ENCODE peak calls at places on chromosomes 3 and 15, in nine cellular contexts. D, P, M, E, Z, B, K, Y and N are unnamed samples.

GRCh38 chr3:30231277-30232141 is 374.9 kb upstream of the TGFBR2 start:
- DNase-seq in D (no peak), P (no peak), M (peak), E (no peak), Z (no peak), B (no peak), K (no peak), Y (no peak), N (peak)

GRCh38 chr15:52481915-52482314 is 46.8 kb downstream of the MYO5A start:
- DNase-seq in D (no peak), P (no peak), M (peak), E (no peak), Z (no peak), B (no peak), K (peak), Y (peak), N (no peak)

GRCh38 chr3:69872783-69873378 is 126.7 kb upstream of the SAMMSON start:
- DNase-seq in D (no peak), P (no peak), M (no peak), E (no peak), Z (no peak), B (no peak), K (no peak), Y (no peak), N (no peak)

GRCh38 chr3:46593979-46594378 is 18.3 kb upstream of the FAM240A start:
- DNase-seq in D (no peak), P (no peak), M (no peak), E (no peak), Z (no peak), B (no peak), K (no peak), Y (no peak), N (no peak)

GRCh38 chr15:67085818-67086649 is 20.6 kb downstream of the SMAD3 start:
- DNase-seq in D (no peak), P (no peak), M (peak), E (no peak), Z (no peak), B (no peak), K (no peak), Y (peak), N (peak)

GRCh38 chr3:29453278-29453961 is 172.5 kb downstream of the RBMS3 start:
- DNase-seq in D (peak), P (no peak), M (no peak), E (no peak), Z (no peak), B (peak), K (no peak), Y (no peak), N (no peak)

GRCh38 chr3:172038823-172039222 is 555 bp upstream of the FNDC3B start:
- DNase-seq in D (no peak), P (no peak), M (peak), E (peak), Z (no peak), B (no peak), K (no peak), Y (no peak), N (no peak)

GRCh38 chr15:29172742-29173725 is 96.6 kb downstream of the NSMCE3 start:
- DNase-seq in D (no peak), P (no peak), M (no peak), E (no peak), Z (no peak), B (no peak), K (no peak), Y (no peak), N (no peak)

GRCh38 chr15:67857220-67857619 is 17.4 kb upstream of the RNU6-1 start:
- DNase-seq in D (no peak), P (no peak), M (no peak), E (no peak), Z (no peak), B (no peak), K (no peak), Y (no peak), N (no peak)

GRCh38 chr15:81105521-81105920 is 28.5 kb upstream of the CFAP161 start:
- DNase-seq in D (no peak), P (no peak), M (peak), E (no peak), Z (no peak), B (no peak), K (peak), Y (no peak), N (no peak)

GRCh38 chr15:84034831-84035753 is 200.5 kb upstream of the GOLGA6L4 start:
- DNase-seq in D (no peak), P (no peak), M (peak), E (no peak), Z (no peak), B (no peak), K (peak), Y (peak), N (no peak)

GRCh38 chr3:186998937-186999368 is 68.6 kb downstream of the ST6GAL1 start:
- DNase-seq in D (no peak), P (no peak), M (no peak), E (no peak), Z (no peak), B (no peak), K (no peak), Y (no peak), N (no peak)

GRCh38 chr3:67154429-67154828 is 156.3 kb downstream of the KBTBD8 start:
- DNase-seq in D (no peak), P (no peak), M (no peak), E (no peak), Z (no peak), B (no peak), K (no peak), Y (no peak), N (no peak)

GRCh38 chr3:193057616-193058015 is 140.0 kb upstream of the MB21D2 start:
- DNase-seq in D (no peak), P (no peak), M (no peak), E (no peak), Z (no peak), B (no peak), K (no peak), Y (no peak), N (no peak)

GRCh38 chr15:62071711-62072308 is 5.0 kb downstream of the C2CD4A start:
- DNase-seq in D (no peak), P (no peak), M (peak), E (no peak), Z (no peak), B (no peak), K (no peak), Y (peak), N (no peak)

GRCh38 chr3:18885612-18886011 is 262.7 kb upstream of the KCNH8 start:
- DNase-seq in D (peak), P (no peak), M (no peak), E (no peak), Z (no peak), B (no peak), K (no peak), Y (no peak), N (no peak)

GRCh38 chr3:31364711-31365110 is 168.0 kb upstream of the STT3B start:
- DNase-seq in D (no peak), P (no peak), M (peak), E (no peak), Z (no peak), B (no peak), K (peak), Y (no peak), N (no peak)

GRCh38 chr3:194042947-194043346 is 93.0 kb upstream of the HES1 start:
- DNase-seq in D (no peak), P (no peak), M (peak), E (no peak), Z (no peak), B (no peak), K (peak), Y (no peak), N (peak)

GRCh38 chr3:38129058-38129457 is 7.9 kb downstream of the ACAA1 start:
- DNase-seq in D (no peak), P (no peak), M (no peak), E (peak), Z (peak), B (no peak), K (no peak), Y (no peak), N (no peak)

GRCh38 chr3:104632521-104632920 is 734.2 kb upstream of the ALCAM start:
- DNase-seq in D (no peak), P (no peak), M (peak), E (no peak), Z (no peak), B (no peak), K (no peak), Y (no peak), N (no peak)

GRCh38 chr3:104631254-104631653 is 735.5 kb upstream of the ALCAM start:
- DNase-seq in D (no peak), P (no peak), M (no peak), E (no peak), Z (no peak), B (no peak), K (no peak), Y (no peak), N (no peak)

GRCh38 chr3:104632947-104633346 is 733.8 kb upstream of the ALCAM start:
- DNase-seq in D (no peak), P (no peak), M (peak), E (no peak), Z (no peak), B (no peak), K (no peak), Y (no peak), N (no peak)

GRCh38 chr3:104635872-104636580 is 730.7 kb upstream of the ALCAM start:
- DNase-seq in D (peak), P (no peak), M (no peak), E (no peak), Z (no peak), B (no peak), K (no peak), Y (no peak), N (no peak)
- TF ChIP-seq CTCF in D (no peak), P (no peak), M (peak), E (no peak), Z (no peak), B (no peak), K (peak), Y (no peak), N (no peak)

DNA sequence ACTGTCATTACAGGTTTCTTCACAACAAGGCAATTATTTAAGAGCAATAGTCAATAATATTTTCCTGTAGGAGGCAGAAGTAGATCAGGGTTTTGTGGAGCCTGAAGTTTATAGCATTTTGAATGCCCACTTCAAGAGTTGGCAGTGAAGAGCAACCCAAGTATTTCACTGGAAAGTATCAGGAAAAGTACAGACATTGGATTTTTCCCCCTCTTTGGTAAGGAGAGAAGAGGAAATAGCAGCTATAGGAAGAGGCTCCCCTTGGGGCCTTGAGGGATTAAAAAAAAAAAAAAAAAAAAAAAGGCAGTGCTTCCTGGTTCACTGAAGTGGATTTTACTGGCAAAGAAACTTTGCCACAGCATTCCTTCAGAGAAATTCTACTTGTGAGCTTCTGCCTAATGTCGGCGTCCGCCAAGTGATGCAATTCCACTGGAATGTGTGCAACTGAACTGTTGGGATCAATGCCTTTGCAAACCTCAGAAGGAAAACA is 5.7 kb upstream of the CNTN6 start:
- DNase-seq in D (no peak), P (no peak), M (peak), E (peak), Z (peak), B (peak), K (peak), Y (no peak), N (peak)
- TF ChIP-seq CTCF in D (no peak), P (peak), M (peak), E (peak), Z (no peak), B (no peak), K (peak), Y (no peak), N (no peak)

GRCh38 chr3:116864627-116864927 is 155.0 kb downstream of the TUSC7 start:
- DNase-seq in D (no peak), P (no peak), M (no peak), E (no peak), Z (no peak), B (no peak), K (no peak), Y (no peak), N (no peak)

GRCh38 chr3:116863270-116863770 is 153.7 kb downstream of the TUSC7 start:
- DNase-seq in D (no peak), P (no peak), M (no peak), E (no peak), Z (no peak), B (no peak), K (no peak), Y (no peak), N (no peak)

DNA sequence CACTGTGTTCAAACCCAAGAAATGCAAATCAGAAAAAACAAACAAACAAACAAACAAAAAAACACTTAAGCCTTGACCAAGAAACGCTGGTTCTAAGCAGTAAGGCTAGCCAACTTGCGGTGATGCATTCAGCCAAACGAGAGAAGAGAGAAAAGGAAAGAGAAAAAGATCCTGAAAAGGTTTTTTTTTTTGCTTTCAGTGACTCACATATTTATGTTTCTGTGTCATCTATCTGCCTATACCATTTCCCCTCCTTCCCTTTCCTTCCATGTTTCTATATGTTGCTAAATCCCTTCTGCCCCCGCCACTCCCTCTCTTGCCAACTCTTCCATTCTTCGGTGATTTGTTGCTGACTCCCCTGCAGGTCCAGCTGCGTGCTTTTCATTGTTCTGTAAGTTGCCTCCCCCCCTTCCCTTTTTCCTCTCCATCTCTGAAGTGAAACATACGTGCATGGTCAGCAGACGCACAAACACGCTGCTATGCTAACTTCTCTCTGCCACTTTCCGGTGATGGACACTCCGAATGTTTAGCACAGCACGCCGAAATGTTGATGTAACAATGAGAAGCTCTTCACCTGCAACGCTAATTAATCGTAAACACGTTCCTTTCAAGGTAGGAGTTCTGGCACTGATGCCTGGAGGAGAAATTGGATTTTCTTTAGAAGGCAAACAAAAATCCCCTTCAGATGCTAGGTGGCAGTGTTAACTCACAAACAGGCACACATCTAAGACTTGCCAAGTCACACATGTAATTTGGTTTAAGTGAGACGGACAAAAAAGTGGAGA is 154.5 kb downstream of the TUSC7 start:
- DNase-seq in D (no peak), P (peak), M (peak), E (no peak), Z (no peak), B (no peak), K (peak), Y (peak), N (peak)
- TF ChIP-seq CTCF in D (no peak), P (peak), M (peak), E (peak), Z (peak), B (no peak), K (peak), Y (no peak), N (peak)

DNA sequence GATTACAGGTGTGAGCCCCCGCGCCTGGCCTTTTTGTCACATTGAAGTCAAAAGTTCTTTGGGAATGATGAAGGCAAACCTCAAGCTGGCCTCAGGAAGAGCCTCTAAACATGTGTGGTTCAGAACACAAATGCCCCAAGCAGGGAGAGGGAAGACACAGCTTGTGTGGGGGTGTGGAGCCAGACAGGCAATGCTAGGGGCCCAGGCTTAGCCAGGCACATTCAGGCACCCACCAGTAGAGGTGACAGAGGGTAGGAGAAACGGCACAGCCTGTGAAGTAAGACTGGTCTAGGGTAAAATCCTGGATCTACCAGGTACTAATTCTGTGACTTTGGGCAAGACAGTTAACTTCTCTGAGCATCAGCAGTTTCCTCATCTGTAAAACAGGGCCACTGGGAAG is 3.5 kb downstream of the HDC start:
- DNase-seq in D (no peak), P (no peak), M (no peak), E (no peak), Z (no peak), B (no peak), K (no peak), Y (no peak), N (no peak)
- TF ChIP-seq CTCF in D (no peak), P (no peak), M (no peak), E (no peak), Z (no peak), B (no peak), K (peak), Y (no peak), N (no peak)

GRCh38 chr3:47867451-47868017 is 64.6 kb downstream of the DHX30 start:
- DNase-seq in D (no peak), P (no peak), M (no peak), E (no peak), Z (no peak), B (no peak), K (no peak), Y (no peak), N (no peak)

GRCh38 chr3:47868306-47868705 is 65.4 kb downstream of the DHX30 start:
- DNase-seq in D (no peak), P (no peak), M (no peak), E (no peak), Z (no peak), B (no peak), K (no peak), Y (no peak), N (no peak)

GRCh38 chr3:47863391-47864128 is 60.6 kb downstream of the DHX30 start:
- DNase-seq in D (no peak), P (no peak), M (no peak), E (no peak), Z (no peak), B (no peak), K (no peak), Y (no peak), N (no peak)

GRCh38 chr3:47870156-47870555 is 67.2 kb downstream of the DHX30 start:
- DNase-seq in D (no peak), P (no peak), M (no peak), E (no peak), Z (no peak), B (no peak), K (no peak), Y (no peak), N (no peak)

GRCh38 chr3:47865192-47865591 is 62.3 kb downstream of the DHX30 start:
- DNase-seq in D (no peak), P (no peak), M (peak), E (no peak), Z (no peak), B (no peak), K (no peak), Y (no peak), N (no peak)
- TF ChIP-seq CTCF in D (no peak), P (no peak), M (no peak), E (no peak), Z (no peak), B (no peak), K (peak), Y (no peak), N (no peak)

DNA sequence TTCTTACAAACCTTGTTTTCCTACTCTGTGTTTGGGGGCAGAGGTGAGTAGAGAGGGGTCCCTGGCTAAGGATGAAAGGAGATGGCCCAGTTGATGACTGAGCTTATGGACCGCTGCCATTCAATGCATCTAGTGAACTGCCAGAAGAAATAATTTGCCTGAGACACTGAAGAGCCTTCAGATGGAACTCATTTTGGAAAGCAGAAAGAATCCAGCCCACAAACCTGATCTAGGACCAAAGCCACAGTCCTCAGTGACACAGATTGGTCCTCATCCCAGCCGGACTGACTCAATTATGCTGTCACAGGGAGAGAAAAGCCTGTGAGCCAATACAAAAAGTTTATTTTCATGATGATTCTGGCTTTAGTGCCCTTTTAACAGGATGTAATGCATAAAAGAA is 82.7 kb downstream of the CD47 start:
- DNase-seq in D (no peak), P (no peak), M (no peak), E (no peak), Z (no peak), B (no peak), K (no peak), Y (no peak), N (no peak)
- TF ChIP-seq CTCF in D (no peak), P (no peak), M (no peak), E (no peak), Z (no peak), B (no peak), K (no peak), Y (no peak), N (no peak)

GRCh38 chr15:60744826-60745225 is 265.9 kb upstream of the ICE2 start:
- DNase-seq in D (no peak), P (no peak), M (no peak), E (peak), Z (no peak), B (peak), K (no peak), Y (no peak), N (no peak)
- TF ChIP-seq CTCF in D (no peak), P (no peak), M (no peak), E (no peak), Z (no peak), B (no peak), K (no peak), Y (no peak), N (no peak)

GRCh38 chr3:101729586-101729985 is 5.2 kb downstream of the CEP97 start:
- DNase-seq in D (no peak), P (no peak), M (no peak), E (no peak), Z (no peak), B (no peak), K (no peak), Y (no peak), N (no peak)

GRCh38 chr3:101735833-101736232 is 11.4 kb downstream of the CEP97 start:
- DNase-seq in D (no peak), P (no peak), M (no peak), E (no peak), Z (no peak), B (no peak), K (no peak), Y (no peak), N (no peak)

GRCh38 chr3:101730839-101731238 is 6.4 kb downstream of the CEP97 start:
- DNase-seq in D (no peak), P (no peak), M (no peak), E (no peak), Z (no peak), B (no peak), K (no peak), Y (no peak), N (no peak)

DNA sequence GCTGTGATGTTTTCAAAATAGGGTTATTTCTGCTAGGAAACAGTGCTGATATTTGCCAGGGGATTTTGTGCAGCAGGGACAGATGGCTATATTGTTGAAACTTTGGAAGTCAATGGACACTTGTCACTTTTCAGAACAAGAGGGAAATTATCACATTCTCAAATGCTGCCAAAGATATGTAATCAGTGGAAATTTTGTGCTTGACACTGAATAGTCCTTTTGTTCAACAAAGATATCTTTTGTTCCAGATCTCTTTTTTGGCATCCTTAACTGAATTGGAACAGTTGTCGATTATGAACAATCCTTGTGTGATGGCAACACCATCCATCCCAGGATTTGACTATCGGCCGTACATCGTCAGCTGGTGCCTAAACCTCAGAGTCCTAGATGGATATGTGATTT is 7.8 kb downstream of the CEP97 start:
- DNase-seq in D (no peak), P (no peak), M (no peak), E (no peak), Z (no peak), B (no peak), K (no peak), Y (no peak), N (no peak)
- TF ChIP-seq CTCF in D (no peak), P (no peak), M (no peak), E (no peak), Z (no peak), B (no peak), K (no peak), Y (no peak), N (no peak)

GRCh38 chr3:158091526-158091925 is 14.7 kb downstream of the SHOX2 start:
- DNase-seq in D (no peak), P (no peak), M (peak), E (no peak), Z (no peak), B (no peak), K (no peak), Y (no peak), N (no peak)
- TF ChIP-seq CTCF in D (no peak), P (peak), M (peak), E (no peak), Z (no peak), B (peak), K (peak), Y (no peak), N (no peak)